ENCODE peak calls at places on chromosomes 2 and 18, in four cellular contexts. H is HepG2, Q is H1, B is K562. R is an unnamed sample.

GRCh38 chr2:202037086-202037485 is 3.4 kb downstream of the FZD7 start:
- DNase-seq in Q (no peak), B (no peak), H (no peak), R (no peak)

GRCh38 chr2:58535182-58535581 is 294.1 kb upstream of the FANCL start:
- DNase-seq in H (no peak), B (no peak), Q (no peak), R (no peak)

GRCh38 chr18:28176933-28177827 is at the start of gene CDH2:
- DNase-seq in B (no peak), Q (peak), H (peak), R (peak)

GRCh38 chr18:68666316-68666715 is 48.6 kb downstream of the TMX3 start:
- DNase-seq in B (no peak), H (no peak), Q (no peak), R (no peak)

GRCh38 chr2:114729025-114729424 is 286.6 kb downstream of the DPP10 start:
- DNase-seq in Q (no peak), H (peak), B (no peak), R (peak)

GRCh38 chr2:120346667-120347358 is 877 bp downstream of the INHBB start:
- DNase-seq in Q (peak), B (no peak), H (no peak), R (peak)

GRCh38 chr2:17303054-17303453 is 215.2 kb downstream of the RAD51AP2 start:
- DNase-seq in Q (no peak), H (no peak), B (no peak), R (no peak)

GRCh38 chr2:99153921-99154604 is 679 bp downstream of the TSGA10 start:
- DNase-seq in H (no peak), Q (no peak), B (peak), R (no peak)

GRCh38 chr2:169173876-169174275 is 104.5 kb downstream of the DHRS9 start:
- DNase-seq in Q (no peak), B (no peak), H (no peak), R (no peak)

GRCh38 chr2:176652300-176653182 is 383.3 kb downstream of the MTX2 start:
- DNase-seq in Q (no peak), B (peak), H (peak), R (peak)

GRCh38 chr2:159211447-159212396 is 74.8 kb downstream of the WDSUB1 start:
- DNase-seq in Q (peak), B (no peak), H (peak), R (peak)

GRCh38 chr2:205902041-205902898 is 183.7 kb downstream of the INO80D start:
- DNase-seq in Q (no peak), H (peak), B (peak), R (peak)

GRCh38 chr2:4715065-4715464 is 977.1 kb upstream of the SOX11 start:
- DNase-seq in H (no peak), B (no peak), Q (no peak), R (no peak)

GRCh38 chr18:36662000-36662399 is 166.8 kb downstream of the TPGS2 start:
- DNase-seq in Q (no peak), B (no peak), H (no peak), R (peak)

GRCh38 chr2:142531375-142531774 is 346.1 kb upstream of the KYNU start:
- DNase-seq in B (no peak), Q (no peak), H (no peak), R (no peak)

GRCh38 chr18:26176134-26176533 is 42.5 kb downstream of the PSMA8 start:
- DNase-seq in H (no peak), Q (no peak), B (no peak), R (no peak)

GRCh38 chr18:58937913-58938312 is 73.2 kb downstream of the ZNF532 start:
- DNase-seq in B (no peak), H (no peak), Q (no peak), R (no peak)

GRCh38 chr2:64356906-64357305 is 97.1 kb upstream of the LGALSL start:
- DNase-seq in B (no peak), Q (no peak), H (no peak), R (no peak)

GRCh38 chr2:66436546-66436945 is 1.6 kb downstream of the MEIS1 start:
- DNase-seq in Q (no peak), B (no peak), H (no peak), R (no peak)

GRCh38 chr18:32730620-32731021 is 42.2 kb downstream of the KLHL14 start:
- DNase-seq in Q (no peak), H (no peak), B (no peak), R (no peak)

GRCh38 chr18:13216732-13217465 is 1.7 kb upstream of the LDLRAD4 start:
- DNase-seq in H (no peak), Q (peak), B (no peak), R (peak)

GRCh38 chr18:13218376-13219011 is at the start of gene LDLRAD4:
- DNase-seq in B (no peak), H (no peak), Q (peak), R (peak)

GRCh38 chr18:13217971-13218375 is 587 bp upstream of the LDLRAD4 start:
- DNase-seq in B (no peak), Q (peak), H (no peak), R (peak)

GRCh38 chr18:13216092-13216582 is 2.4 kb upstream of the LDLRAD4 start:
- DNase-seq in B (no peak), Q (no peak), H (peak), R (peak)

GRCh38 chr18:13217466-13217961 is 1.0 kb upstream of the LDLRAD4 start:
- DNase-seq in B (peak), H (no peak), Q (peak), R (peak)
- TF ChIP-seq JUND in B (no peak), H (no peak), Q (no peak), R (no peak)

GRCh38 chr18:77765468-77765867 is 515.8 kb downstream of the GALR1 start:
- DNase-seq in B (peak), Q (peak), H (peak), R (peak)
- TF ChIP-seq JUND in B (no peak), Q (no peak), H (no peak), R (no peak)

GRCh38 chr2:217790681-217791392 is 212.0 kb downstream of the TNS1 start:
- DNase-seq in Q (no peak), H (no peak), B (no peak), R (no peak)

GRCh38 chr2:217789003-217789735 is 213.6 kb downstream of the TNS1 start:
- DNase-seq in H (peak), Q (peak), B (peak), R (peak)

GRCh38 chr2:217788669-217789002 is 214.2 kb downstream of the TNS1 start:
- DNase-seq in Q (no peak), H (no peak), B (no peak), R (no peak)

GRCh38 chr2:217789736-217790181 is 213.0 kb downstream of the TNS1 start:
- DNase-seq in Q (no peak), H (no peak), B (no peak), R (no peak)

GRCh38 chr2:217790195-217790594 is 212.6 kb downstream of the TNS1 start:
- DNase-seq in Q (no peak), H (peak), B (no peak), R (no peak)
- TF ChIP-seq JUND in Q (no peak), H (no peak), B (no peak), R (no peak)

DNA sequence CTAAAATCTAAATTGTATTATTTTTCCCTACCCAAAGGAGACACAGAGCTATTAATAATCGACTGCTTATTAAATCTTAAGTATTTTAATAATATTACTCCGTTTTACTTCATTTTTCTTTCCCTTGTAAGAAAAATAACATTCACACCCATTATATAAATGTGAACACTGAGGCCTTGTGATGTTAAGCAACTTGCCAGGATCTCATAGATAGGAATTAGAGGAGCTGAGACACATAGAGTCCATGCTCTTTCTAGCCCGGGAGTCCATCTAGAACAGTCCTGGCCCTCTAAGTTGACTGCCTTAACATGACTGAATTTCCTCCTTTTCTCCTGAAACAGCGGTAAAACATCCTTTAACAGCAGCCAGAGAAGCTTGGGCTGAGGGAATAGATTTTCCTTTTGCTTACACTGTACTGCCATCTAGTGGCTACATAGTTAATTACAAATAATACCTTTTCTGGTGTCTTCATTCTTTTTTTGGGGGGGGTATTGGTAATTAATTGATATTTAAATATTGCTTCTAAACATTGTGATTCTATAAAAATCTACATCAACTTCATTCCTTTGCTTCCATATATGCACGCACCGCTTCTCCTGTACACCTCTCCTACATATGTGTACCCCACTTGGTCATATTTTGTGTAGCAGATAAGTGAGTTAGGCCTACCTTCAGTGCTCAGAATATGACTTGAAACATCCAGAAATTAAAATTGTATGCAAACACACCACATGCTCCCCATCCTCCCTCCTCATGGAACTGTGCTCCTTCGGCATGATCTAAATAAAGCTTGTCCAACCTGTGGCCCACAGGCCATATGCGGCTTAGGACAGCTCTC is 125.8 kb upstream of the HNMT start:
- DNase-seq in Q (no peak), B (peak), H (peak), R (peak)
- TF ChIP-seq JUND in Q (no peak), B (no peak), H (no peak), R (no peak)

DNA sequence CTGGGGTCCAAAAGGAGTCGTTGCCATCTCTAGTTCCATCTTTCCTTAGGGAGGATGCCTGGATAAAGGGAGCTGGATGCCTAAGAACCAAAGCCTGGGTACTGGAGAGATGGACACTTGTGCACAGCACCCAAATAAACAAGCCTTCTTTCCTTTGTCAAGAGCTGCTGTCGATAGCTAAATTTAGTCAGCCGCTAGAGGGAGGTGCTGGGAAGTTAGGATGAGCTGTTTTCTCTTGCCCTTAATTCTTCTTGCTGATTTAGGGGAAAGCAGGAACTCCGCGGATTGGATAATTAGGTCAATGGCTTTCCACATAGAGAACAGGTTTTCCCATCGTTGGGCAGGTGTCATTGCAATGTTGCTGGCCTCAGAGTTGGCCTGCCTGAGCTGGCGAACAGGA is 30.9 kb upstream of the SERPINB12 start:
- DNase-seq in B (no peak), H (peak), Q (peak), R (no peak)
- TF ChIP-seq JUND in B (no peak), H (no peak), Q (no peak), R (no peak)

DNA sequence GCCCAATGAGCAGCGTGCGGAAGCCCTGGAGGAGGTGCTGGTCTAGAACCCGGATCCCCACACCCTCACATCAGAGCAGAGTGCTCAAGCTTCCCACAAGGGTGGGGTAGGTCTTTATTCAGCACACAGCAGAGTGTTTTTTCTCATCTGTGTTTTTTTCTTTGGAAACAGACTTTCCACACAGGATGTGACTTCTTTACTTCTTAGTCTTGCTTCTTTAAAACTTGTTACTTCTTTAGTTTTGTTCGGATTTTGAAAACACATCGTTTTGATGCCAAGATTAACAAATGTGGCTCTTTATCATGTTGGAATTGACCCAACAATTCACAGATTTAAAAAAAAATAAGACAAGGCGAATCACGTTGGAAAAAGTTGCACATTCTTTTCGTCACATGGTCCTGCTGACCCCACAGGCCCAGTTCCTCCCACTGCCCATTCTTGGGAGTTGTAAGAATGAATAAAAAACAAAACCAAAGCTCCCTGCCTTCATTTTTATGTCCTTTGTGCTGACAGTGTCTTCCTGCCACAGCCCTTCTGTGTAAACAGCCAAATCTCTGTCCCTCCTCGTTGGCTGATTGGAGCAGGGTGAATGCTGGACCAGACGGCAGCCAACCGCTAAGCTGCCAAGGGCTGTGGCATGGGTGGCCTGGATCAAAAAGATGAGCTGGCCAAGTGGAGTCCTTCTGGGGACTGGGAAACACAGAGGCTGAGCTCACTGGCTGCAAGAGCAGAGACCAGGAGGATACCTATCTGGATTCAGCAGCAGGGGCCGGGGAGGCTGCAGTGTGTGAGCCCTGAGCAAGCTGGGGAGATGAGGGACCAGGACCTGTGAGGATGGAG is 81.6 kb downstream of the TWIST2 start:
- DNase-seq in Q (no peak), B (no peak), H (no peak), R (no peak)
- TF ChIP-seq JUND in Q (no peak), B (no peak), H (no peak), R (no peak)

DNA sequence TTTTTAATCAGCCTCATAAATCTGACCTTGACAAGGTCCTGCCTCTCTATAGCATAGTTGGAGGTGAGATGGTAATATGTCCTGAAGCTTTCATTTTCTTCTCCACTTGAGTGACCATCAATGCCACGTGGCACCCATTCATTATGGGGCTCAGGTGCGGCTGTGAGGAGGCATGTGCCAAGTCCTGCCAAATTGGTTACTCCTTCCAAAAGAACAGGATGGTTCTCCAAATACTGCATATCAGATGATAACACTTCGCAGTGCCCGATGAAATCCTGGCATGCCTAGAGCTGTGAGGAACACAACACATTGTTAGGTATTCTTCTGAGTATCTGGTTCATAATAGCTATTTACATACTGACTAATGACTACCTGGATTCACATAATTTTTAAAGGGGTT is 8.2 kb upstream of the TMEM178A start:
- DNase-seq in B (no peak), Q (no peak), H (no peak), R (no peak)
- TF ChIP-seq JUND in B (no peak), Q (no peak), H (no peak), R (no peak)

DNA sequence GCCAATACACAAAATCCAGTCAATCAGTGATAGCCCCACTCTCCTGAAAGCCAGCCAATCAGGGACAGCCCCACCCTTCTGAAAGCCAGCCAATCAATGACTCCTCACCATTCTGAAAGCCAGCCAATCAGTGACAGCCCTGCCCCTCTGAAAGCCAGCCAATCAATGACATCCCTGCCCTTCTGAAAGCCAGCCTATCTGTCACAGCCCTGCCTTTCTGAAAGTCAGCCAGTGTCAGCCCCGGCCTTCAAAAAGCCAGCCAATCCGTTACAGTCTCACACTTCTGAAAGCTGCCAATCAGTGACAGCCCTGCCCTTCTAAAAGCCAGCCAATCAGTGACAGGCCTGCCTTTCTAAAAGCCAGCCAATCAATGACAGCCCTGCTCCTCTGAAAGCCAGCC is 95.9 kb upstream of the HDAC4 start:
- DNase-seq in Q (no peak), H (no peak), B (peak), R (peak)
- TF ChIP-seq JUND in Q (no peak), H (no peak), B (no peak), R (no peak)

GRCh38 chr2:232496508-232497373 is 9.1 kb upstream of the ECEL1 start:
- DNase-seq in H (no peak), B (no peak), Q (no peak), R (no peak)

GRCh38 chr2:232492963-232493700 is 5.5 kb upstream of the ECEL1 start:
- DNase-seq in H (no peak), Q (no peak), B (no peak), R (no peak)

GRCh38 chr2:232493701-232494426 is 6.2 kb upstream of the ECEL1 start:
- DNase-seq in B (no peak), H (no peak), Q (no peak), R (no peak)

GRCh38 chr2:232495292-232495691 is 7.7 kb upstream of the ECEL1 start:
- DNase-seq in B (no peak), Q (no peak), H (no peak), R (no peak)

DNA sequence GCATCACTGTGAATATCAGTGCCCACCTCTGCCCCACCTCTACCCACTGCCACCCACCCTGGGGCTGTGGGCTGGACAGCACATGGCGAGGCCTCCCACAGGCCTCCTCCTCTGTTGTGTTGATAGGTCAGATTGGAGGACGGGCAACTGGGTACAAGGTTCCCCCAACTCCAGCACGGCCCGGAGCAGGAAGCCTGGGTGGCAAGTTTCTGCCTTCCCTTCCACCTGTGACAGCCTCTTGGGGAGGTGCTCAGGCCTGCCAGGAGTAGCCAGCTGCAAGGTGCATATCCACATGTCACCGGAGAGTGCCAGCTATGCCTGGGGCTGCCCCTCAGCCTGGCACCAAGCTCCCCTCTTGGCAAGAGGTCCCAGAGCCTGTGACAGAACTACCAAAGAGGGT is 6.9 kb upstream of the ECEL1 start:
- DNase-seq in H (no peak), B (no peak), Q (no peak), R (no peak)
- TF ChIP-seq JUND in H (no peak), B (no peak), Q (no peak), R (no peak)